ENCODE peak calls at places on chromosome 11, in ten cellular contexts. L is activated CD4-positive, CD25-positive, alpha-beta regulatory T cell treated with anti-CD3 and anti-CD28 coated beads, Interleukin-2, amount 50 U/mL, for 72 hours; W is activated effector memory CD4-positive, alpha-beta T cell treated with Interleukin-2 at 50 U/mL for 16 hours; U is HFF-Myc; X is midbrain; O is cerebellum; K is AG20443; Q is sciatic nerve; T is amniotic stem cell; S is activated T-helper 1 cell treated with anti-CD3 and anti-CD28 coated beads, Interleukin-12 subunit alpha, Interleukin-12 subunit beta, Interleukin-2, Interleukin-4 antibody, amounts not matched to agents 30 ng/mL and 10 ng/mL and 1 ng/mL, durations not matched to agents 14 hours and 24 hours and 36 hours. F is an unnamed sample.

GRCh38 chr11:5689551-5689983 is at the start of gene TRIM22:
- DNase-seq in O (no peak), K (peak; percentile 71), T (no peak), U (peak; percentile 24), X (peak; percentile 56), W (peak; percentile 40), Q (peak; percentile 72), S (peak; percentile 59), L (peak; percentile 41), F (peak; percentile 64)

GRCh38 chr11:3615998-3616397 is 25.8 kb downstream of the ART5 start:
- DNase-seq in K (no peak), W (no peak), X (no peak), Q (no peak), L (no peak), S (no peak), U (no peak), T (no peak), O (no peak), F (no peak)

GRCh38 chr11:63680842-63681207 is 475 bp upstream of the RTN3 start:
- DNase-seq in U (no peak), K (no peak), T (no peak), X (peak; percentile 81), W (no peak), O (peak; percentile 62), S (no peak), Q (no peak), L (no peak), F (peak; percentile 75)

GRCh38 chr11:73141309-73142127 is 600 bp downstream of the FCHSD2 start:
- DNase-seq in L (peak; percentile 72), W (no peak), S (peak; percentile 61), O (peak; percentile 29), Q (peak; percentile 86), X (no peak), T (peak; percentile 28), K (peak; percentile 81), U (no peak), F (peak; percentile 69)

GRCh38 chr11:66841861-66842260 is 1.4 kb upstream of the RCE1 start:
- DNase-seq in Q (no peak), X (no peak), L (no peak), S (no peak), O (no peak), T (no peak), U (no peak), W (no peak), K (no peak), F (no peak)

GRCh38 chr11:105609832-105610781 is at the start of gene GRIA4:
- DNase-seq in L (no peak), W (no peak), S (no peak), O (peak; percentile 70), U (no peak), K (peak; percentile 59), X (peak; percentile 71), T (no peak), Q (peak; percentile 54), F (peak; percentile 91)

GRCh38 chr11:19935507-19935906 is 222.9 kb downstream of the NAV2 start:
- DNase-seq in K (peak; percentile 80), T (peak; percentile 82), L (no peak), S (no peak), Q (no peak), O (no peak), U (no peak), W (no peak), X (no peak), F (no peak)

GRCh38 chr11:125270106-125270505 is 105.6 kb downstream of the PKNOX2 start:
- DNase-seq in K (no peak), U (no peak), X (no peak), W (no peak), L (no peak), O (no peak), S (no peak), Q (no peak), T (no peak), F (no peak)

GRCh38 chr11:16909375-16910035 is 104.7 kb downstream of the PLEKHA7 start:
- DNase-seq in X (no peak), T (no peak), U (no peak), W (no peak), L (no peak), Q (no peak), O (no peak), K (no peak), S (no peak), F (no peak)